ENCODE peak calls at places on chromosomes 2 and 18, in ten cellular contexts. One of them, this sample, is unnamed.

GRCh38 chr2:12465631-12466135 is 251.1 kb upstream of the TRIB2 start:
- DNase-seq in GM13976: no peak
- DNase-seq in neural crest cell: no peak
- DNase-seq in NCI-H1048: no peak
- DNase-seq in spleen: no peak
- DNase-seq in upper lobe of left lung: no peak
- DNase-seq in H7: no peak
- DNase-seq in stimulated activated CD8-positive, alpha-beta memory T cell treated with anti-CD3 and anti-CD28 coated beads, Interleukin-15, amount 100 ng/mL, for 1 hour: no peak
- DNase-seq in fibroblast of the aortic adventitia: peak
- DNase-seq in HuH-7.5: no peak
- DNase-seq in this sample: no peak

GRCh38 chr18:60038731-60039130 is 138.9 kb downstream of the PMAIP1 start:
- DNase-seq in GM13976: no peak
- DNase-seq in neural crest cell: no peak
- DNase-seq in NCI-H1048: no peak
- DNase-seq in spleen: no peak
- DNase-seq in upper lobe of left lung: no peak
- DNase-seq in H7: no peak
- DNase-seq in stimulated activated CD8-positive, alpha-beta memory T cell treated with anti-CD3 and anti-CD28 coated beads, Interleukin-15, amount 100 ng/mL, for 1 hour: no peak
- DNase-seq in fibroblast of the aortic adventitia: no peak
- DNase-seq in HuH-7.5: no peak
- DNase-seq in this sample: no peak

GRCh38 chr2:105961599-105962146 is 217.0 kb downstream of the NCK2 start:
- DNase-seq in GM13976: no peak
- DNase-seq in neural crest cell: no peak
- DNase-seq in NCI-H1048: no peak
- DNase-seq in spleen: no peak
- DNase-seq in upper lobe of left lung: no peak
- DNase-seq in H7: peak
- DNase-seq in stimulated activated CD8-positive, alpha-beta memory T cell treated with anti-CD3 and anti-CD28 coated beads, Interleukin-15, amount 100 ng/mL, for 1 hour: no peak
- DNase-seq in fibroblast of the aortic adventitia: no peak
- DNase-seq in HuH-7.5: no peak
- DNase-seq in this sample: no peak

GRCh38 chr2:31322376-31322775 is 88.4 kb downstream of the EHD3 start:
- DNase-seq in GM13976: no peak
- DNase-seq in neural crest cell: no peak
- DNase-seq in NCI-H1048: no peak
- DNase-seq in spleen: no peak
- DNase-seq in upper lobe of left lung: no peak
- DNase-seq in H7: no peak
- DNase-seq in stimulated activated CD8-positive, alpha-beta memory T cell treated with anti-CD3 and anti-CD28 coated beads, Interleukin-15, amount 100 ng/mL, for 1 hour: no peak
- DNase-seq in fibroblast of the aortic adventitia: peak
- DNase-seq in HuH-7.5: no peak
- DNase-seq in this sample: no peak

GRCh38 chr2:40317047-40317446 is 134.8 kb downstream of the SLC8A1 start:
- DNase-seq in GM13976: no peak
- DNase-seq in neural crest cell: no peak
- DNase-seq in NCI-H1048: no peak
- DNase-seq in spleen: no peak
- DNase-seq in upper lobe of left lung: no peak
- DNase-seq in H7: no peak
- DNase-seq in stimulated activated CD8-positive, alpha-beta memory T cell treated with anti-CD3 and anti-CD28 coated beads, Interleukin-15, amount 100 ng/mL, for 1 hour: no peak
- DNase-seq in fibroblast of the aortic adventitia: peak
- DNase-seq in HuH-7.5: no peak
- DNase-seq in this sample: no peak

GRCh38 chr2:232951891-232952290 is 61.2 kb downstream of the NGEF start:
- DNase-seq in GM13976: no peak
- DNase-seq in neural crest cell: no peak
- DNase-seq in NCI-H1048: no peak
- DNase-seq in spleen: no peak
- DNase-seq in upper lobe of left lung: no peak
- DNase-seq in H7: no peak
- DNase-seq in stimulated activated CD8-positive, alpha-beta memory T cell treated with anti-CD3 and anti-CD28 coated beads, Interleukin-15, amount 100 ng/mL, for 1 hour: no peak
- DNase-seq in fibroblast of the aortic adventitia: peak
- DNase-seq in HuH-7.5: no peak
- DNase-seq in this sample: no peak

GRCh38 chr2:231717281-231718180 is 9.2 kb downstream of the PTMA start:
- DNase-seq in GM13976: peak
- DNase-seq in neural crest cell: no peak
- DNase-seq in NCI-H1048: no peak
- DNase-seq in spleen: no peak
- DNase-seq in upper lobe of left lung: peak
- DNase-seq in H7: peak
- DNase-seq in stimulated activated CD8-positive, alpha-beta memory T cell treated with anti-CD3 and anti-CD28 coated beads, Interleukin-15, amount 100 ng/mL, for 1 hour: no peak
- DNase-seq in fibroblast of the aortic adventitia: no peak
- DNase-seq in HuH-7.5: no peak
- DNase-seq in this sample: no peak

GRCh38 chr2:8794923-8795825 is 42.2 kb downstream of the KIDINS220 start:
- DNase-seq in GM13976: no peak
- DNase-seq in neural crest cell: no peak
- DNase-seq in NCI-H1048: no peak
- DNase-seq in spleen: no peak
- DNase-seq in upper lobe of left lung: no peak
- DNase-seq in H7: no peak
- DNase-seq in stimulated activated CD8-positive, alpha-beta memory T cell treated with anti-CD3 and anti-CD28 coated beads, Interleukin-15, amount 100 ng/mL, for 1 hour: no peak
- DNase-seq in fibroblast of the aortic adventitia: peak
- DNase-seq in HuH-7.5: no peak
- DNase-seq in this sample: no peak

GRCh38 chr18:28584726-28585125 is 407.8 kb upstream of the CDH2 start:
- DNase-seq in GM13976: no peak
- DNase-seq in neural crest cell: no peak
- DNase-seq in NCI-H1048: no peak
- DNase-seq in spleen: no peak
- DNase-seq in upper lobe of left lung: no peak
- DNase-seq in H7: no peak
- DNase-seq in stimulated activated CD8-positive, alpha-beta memory T cell treated with anti-CD3 and anti-CD28 coated beads, Interleukin-15, amount 100 ng/mL, for 1 hour: no peak
- DNase-seq in fibroblast of the aortic adventitia: peak
- DNase-seq in HuH-7.5: no peak
- DNase-seq in this sample: no peak

GRCh38 chr2:158999458-158999857 is 31.0 kb downstream of the TANC1 start:
- DNase-seq in GM13976: no peak
- DNase-seq in neural crest cell: no peak
- DNase-seq in NCI-H1048: no peak
- DNase-seq in spleen: no peak
- DNase-seq in upper lobe of left lung: no peak
- DNase-seq in H7: no peak
- DNase-seq in stimulated activated CD8-positive, alpha-beta memory T cell treated with anti-CD3 and anti-CD28 coated beads, Interleukin-15, amount 100 ng/mL, for 1 hour: no peak
- DNase-seq in fibroblast of the aortic adventitia: no peak
- DNase-seq in HuH-7.5: no peak
- DNase-seq in this sample: no peak

GRCh38 chr2:20205915-20206524 is 18.9 kb downstream of the SDC1 start:
- DNase-seq in GM13976: no peak
- DNase-seq in neural crest cell: no peak
- DNase-seq in NCI-H1048: no peak
- DNase-seq in spleen: no peak
- DNase-seq in upper lobe of left lung: peak
- DNase-seq in H7: peak
- DNase-seq in stimulated activated CD8-positive, alpha-beta memory T cell treated with anti-CD3 and anti-CD28 coated beads, Interleukin-15, amount 100 ng/mL, for 1 hour: no peak
- DNase-seq in fibroblast of the aortic adventitia: no peak
- DNase-seq in HuH-7.5: no peak
- DNase-seq in this sample: no peak